ENCODE peak calls at places on chromosomes 6 and 20, in five cellular contexts. P is cardiac muscle cell; I is thyroid gland; R is psoas muscle; G is CD8-positive, alpha-beta T cell. F is an unnamed sample. For H3K4me1, the result is how much of the 10 kb centered on the place peaks cover.

GRCh38 chr20:14778875-14779274 is 441.5 kb upstream of the FLRT3 start:
- DNase-seq in P (no peak), I (no peak), R (no peak), G (no peak), F (no peak)

GRCh38 chr6:105301072-105301503 is 101.8 kb downstream of the PREP start:
- DNase-seq in P (peak), I (no peak), R (no peak), G (no peak), F (no peak)

GRCh38 chr6:143038845-143039244 is 21.8 kb upstream of the AIG1 start:
- DNase-seq in P (no peak), I (no peak), R (no peak), G (no peak), F (no peak)

GRCh38 chr6:74879234-74879633 is 326.6 kb downstream of the COL12A1 start:
- DNase-seq in P (no peak), I (no peak), R (no peak), G (no peak), F (no peak)

GRCh38 chr6:1399085-1399780 is 9.9 kb downstream of the FOXF2 start:
- DNase-seq in P (no peak), I (no peak), R (no peak), G (no peak), F (no peak)

GRCh38 chr6:105257350-105257749 is 77.5 kb upstream of the POPDC3 start:
- DNase-seq in P (no peak), I (no peak), R (no peak), G (no peak), F (no peak)

GRCh38 chr20:12219798-12220197 is 302.1 kb downstream of the BTBD3 start:
- DNase-seq in P (no peak), I (no peak), R (no peak), G (no peak), F (no peak)

GRCh38 chr6:108942556-108943492 is 94.6 kb downstream of the ARMC2 start:
- DNase-seq in P (no peak), I (no peak), R (no peak), G (peak), F (no peak)

GRCh38 chr6:73024598-73024997 is 200.7 kb downstream of the KHDC1L start:
- DNase-seq in P (no peak), I (no peak), R (no peak), G (no peak), F (no peak)

GRCh38 chr6:71124340-71124739 is 164.3 kb upstream of the OGFRL1 start:
- DNase-seq in P (no peak), I (no peak), R (no peak), G (no peak), F (no peak)

GRCh38 chr20:20744170-20744725 is 31.8 kb upstream of the RALGAPA2 start:
- DNase-seq in P (no peak), I (peak), R (no peak), G (no peak), F (no peak)

GRCh38 chr6:17640477-17640917 is 40.4 kb downstream of the FAM8A1 start:
- DNase-seq in P (no peak), I (no peak), R (no peak), G (no peak), F (no peak)

GRCh38 chr6:148328876-148329567 is 13.6 kb upstream of the SASH1 start:
- DNase-seq in P (no peak), I (no peak), R (no peak), G (no peak), F (no peak)

GRCh38 chr20:45407067-45407745 is 883 bp upstream of the DBNDD2 start:
- DNase-seq in P (peak), I (peak), R (peak), G (no peak), F (peak)

GRCh38 chr6:85078071-85078470 is 313.7 kb upstream of the TBX18 start:
- DNase-seq in P (no peak), I (no peak), R (no peak), G (no peak), F (no peak)

GRCh38 chr6:82494367-82494766 is 130.8 kb downstream of the TPBG start:
- DNase-seq in P (peak), I (no peak), R (no peak), G (no peak), F (no peak)

GRCh38 chr20:41733151-41733550 is 115.0 kb upstream of the CHD6 start:
- DNase-seq in P (no peak), I (peak), R (no peak), G (no peak), F (no peak)

GRCh38 chr6:3764516-3765333 is 13.2 kb upstream of the PXDC1 start:
- DNase-seq in P (no peak), I (no peak), R (no peak), G (no peak), F (no peak)

GRCh38 chr20:61416546-61416945 is 164.5 kb downstream of the CDH4 start:
- DNase-seq in P (no peak), I (no peak), R (no peak), G (no peak), F (no peak)

GRCh38 chr20:33702861-33703260 is 16.7 kb upstream of the E2F1 start:
- DNase-seq in P (no peak), I (peak), R (no peak), G (no peak), F (no peak)

GRCh38 chr6:3227363-3228045 is at the start of gene TUBB2B:
- DNase-seq in P (peak), I (no peak), R (peak), G (no peak), F (no peak)

GRCh38 chr6:19824058-19824807 is 12.9 kb upstream of the ID4 start:
- DNase-seq in P (no peak), I (peak), R (no peak), G (no peak), F (peak)

GRCh38 chr6:90790696-90791095 is 203.8 kb upstream of the MAP3K7 start:
- DNase-seq in P (no peak), I (no peak), R (no peak), G (no peak), F (no peak)

GRCh38 chr6:168737481-168737880 is 296.5 kb downstream of the SMOC2 start:
- DNase-seq in P (no peak), I (no peak), R (no peak), G (no peak), F (no peak)

GRCh38 chr6:123171341-123171740 is 175.3 kb downstream of the CLVS2 start:
- DNase-seq in P (no peak), I (no peak), R (no peak), G (no peak), F (no peak)

GRCh38 chr6:33413200-33413599 is 2.4 kb downstream of the PHF1 start:
- DNase-seq in P (no peak), I (no peak), R (no peak), G (no peak), F (no peak)

GRCh38 chr6:33411632-33412005 is 805 bp downstream of the PHF1 start:
- DNase-seq in P (no peak), I (no peak), R (no peak), G (no peak), F (no peak)

GRCh38 chr6:33414592-33415271 is 3.2 kb downstream of the CUTA start:
- DNase-seq in P (no peak), I (no peak), R (no peak), G (no peak), F (no peak)

GRCh38 chr6:33412140-33413009 is 1.6 kb downstream of the PHF1 start:
- DNase-seq in P (no peak), I (no peak), R (no peak), G (no peak), F (no peak)

DNA sequence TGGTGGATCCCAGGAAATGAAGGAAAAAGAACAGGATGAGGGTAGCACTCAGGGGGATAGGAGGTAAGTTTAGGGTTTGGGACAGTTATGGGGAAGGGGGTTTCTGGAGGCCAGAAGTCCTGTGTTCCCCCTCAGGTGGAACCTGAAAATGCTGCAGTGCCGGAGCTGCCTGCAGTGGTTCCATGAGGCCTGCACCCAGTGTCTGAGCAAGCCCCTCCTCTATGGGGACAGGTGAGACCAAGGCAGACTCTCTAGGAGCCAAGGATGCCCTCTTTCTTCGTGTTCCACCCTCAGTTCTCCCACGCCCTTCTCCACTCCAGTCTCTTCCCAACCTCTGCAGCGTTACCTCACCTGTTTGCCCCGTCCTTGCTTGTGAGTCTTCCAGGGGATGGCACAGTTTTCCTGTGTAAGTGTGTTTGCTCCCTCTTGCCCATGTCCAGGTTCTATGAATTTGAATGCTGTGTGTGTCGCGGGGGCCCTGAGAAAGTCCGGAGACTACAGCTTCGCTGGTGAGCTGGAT is 2.8 kb downstream of the PHF1 start:
- DNase-seq in P (no peak), I (no peak), R (no peak), G (no peak), F (no peak)
- H3K4me1 ChIP-seq in P (under half), I (under half), R (under half), G (half or more), F (under half)

GRCh38 chr20:50456452-50457324 is 53.5 kb upstream of the PTPN1 start:
- DNase-seq in P (no peak), I (peak), R (no peak), G (no peak), F (no peak)
- TF ChIP-seq CTCF in P (peak), I (peak), R (no peak), G (no peak), F (no peak)

GRCh38 chr6:25010166-25010565 is 74.4 kb upstream of the RIPOR2 start:
- DNase-seq in P (no peak), I (no peak), R (no peak), G (no peak), F (no peak)
- H3K4me1 ChIP-seq in P (under half), I (under half), R (under half), G (half or more), F (under half)

GRCh38 chr6:69732640-69733039 is 64.2 kb downstream of the LMBRD1 start:
- DNase-seq in P (no peak), I (no peak), R (no peak), G (no peak), F (no peak)
- TF ChIP-seq CTCF in P (peak), I (peak), R (peak), G (peak), F (peak)

GRCh38 chr20:1388253-1388652 is 4.6 kb downstream of the FKBP1A start:
- DNase-seq in P (no peak), I (no peak), R (no peak), G (no peak), F (no peak)
- H3K4me1 ChIP-seq in P (under half), I (half or more), R (half or more), G (half or more), F (under half)

GRCh38 chr20:2914160-2914559 is 40.9 kb downstream of the PTPRA start:
- DNase-seq in P (peak), I (no peak), R (no peak), G (no peak), F (peak)
- TF ChIP-seq CTCF in P (peak), I (peak), R (no peak), G (no peak), F (no peak)

GRCh38 chr6:111723412-111723970 is 117.8 kb upstream of the TRAF3IP2 start:
- DNase-seq in P (no peak), I (no peak), R (no peak), G (no peak), F (no peak)

GRCh38 chr6:111727041-111727440 is 121.4 kb upstream of the TRAF3IP2 start:
- DNase-seq in P (no peak), I (no peak), R (no peak), G (no peak), F (no peak)

GRCh38 chr6:111724039-111724438 is 118.4 kb upstream of the TRAF3IP2 start:
- DNase-seq in P (no peak), I (no peak), R (no peak), G (no peak), F (no peak)

GRCh38 chr6:111724505-111724904 is 118.8 kb upstream of the TRAF3IP2 start:
- DNase-seq in P (no peak), I (no peak), R (no peak), G (no peak), F (no peak)

GRCh38 chr6:111725446-111726112 is 119.9 kb upstream of the TRAF3IP2 start:
- DNase-seq in P (no peak), I (no peak), R (peak), G (no peak), F (no peak)
- H3K4me1 ChIP-seq in P (under half), I (under half), R (under half), G (under half), F (under half)

GRCh38 chr6:157200611-157201010 is 122.7 kb downstream of the TMEM242 start:
- DNase-seq in P (no peak), I (no peak), R (no peak), G (no peak), F (no peak)

GRCh38 chr6:157196391-157196790 is 126.9 kb downstream of the TMEM242 start:
- DNase-seq in P (no peak), I (no peak), R (no peak), G (no peak), F (no peak)

GRCh38 chr6:157200117-157200516 is 123.2 kb downstream of the TMEM242 start:
- DNase-seq in P (no peak), I (no peak), R (no peak), G (no peak), F (no peak)

GRCh38 chr6:157201083-157201482 is 122.2 kb downstream of the TMEM242 start:
- DNase-seq in P (no peak), I (no peak), R (no peak), G (no peak), F (no peak)

DNA sequence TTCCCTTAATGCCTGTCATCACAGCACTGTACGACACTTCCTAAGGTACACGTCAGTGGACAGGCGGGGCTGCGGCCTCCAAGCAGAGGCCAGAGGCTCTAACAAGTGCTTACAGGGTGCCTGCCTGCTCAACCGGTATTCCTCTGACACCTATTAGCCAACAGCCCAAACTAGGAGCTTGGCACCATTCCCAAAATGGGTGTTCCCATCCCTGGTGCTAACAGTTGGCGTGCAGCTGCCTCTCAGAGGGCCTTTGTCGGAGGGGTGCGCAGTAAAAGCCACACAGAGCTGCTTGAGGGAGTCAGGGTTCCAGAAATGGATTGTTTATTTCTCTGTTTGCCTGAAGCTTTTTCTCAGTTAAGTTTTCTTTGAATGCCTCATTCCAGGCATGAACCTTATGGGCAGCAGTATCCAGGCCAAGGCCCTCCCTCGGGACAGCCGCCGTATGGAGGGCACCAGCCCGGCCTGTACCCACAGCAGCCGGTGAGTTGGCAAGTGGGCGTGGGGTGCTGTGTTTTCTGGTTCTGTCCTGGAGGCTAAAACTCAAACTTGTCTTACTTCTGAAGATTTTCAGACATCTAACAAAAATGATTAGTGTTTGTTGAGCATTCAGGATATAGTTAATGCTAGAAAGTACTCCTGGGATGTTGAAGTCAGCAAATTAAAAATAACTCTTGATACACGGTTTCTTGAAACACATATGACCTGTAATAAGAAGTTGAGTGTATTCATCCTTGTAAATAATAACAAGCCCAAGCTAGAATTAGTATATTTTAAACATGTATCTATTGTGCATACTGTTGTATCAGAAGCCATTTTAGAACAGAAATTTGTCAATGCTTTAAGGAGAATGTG is 124.7 kb downstream of the TMEM242 start:
- DNase-seq in P (no peak), I (peak), R (peak), G (no peak), F (peak)
- TF ChIP-seq CTCF in P (no peak), I (no peak), R (no peak), G (no peak), F (no peak)

F was measured in testis.